ENCODE peak calls at places on chromosomes 5 and 9, in four cellular contexts. S is cardiac fibroblast, N is spleen, I is psoas muscle. V is an unnamed sample.

GRCh38 chr9:76691761-76692313 is 72.4 kb upstream of the PCA3 start:
- DNase-seq in S (no peak), I (no peak), N (no peak), V (no peak)

GRCh38 chr5:54616031-54616430 is 98.5 kb downstream of the SNX18 start:
- DNase-seq in I (no peak), S (peak; percentile 81), N (no peak), V (peak; percentile 81)

GRCh38 chr5:143206194-143207053 is 197.1 kb downstream of the NR3C1 start:
- DNase-seq in I (no peak), N (no peak), S (no peak), V (no peak)

GRCh38 chr9:99109522-99109921 is 4.6 kb downstream of the TGFBR1 start:
- DNase-seq in S (peak; percentile 68), I (no peak), N (no peak), V (peak; percentile 85)

GRCh38 chr5:76710991-76711390 is 4.9 kb upstream of the F2R start:
- DNase-seq in N (no peak), I (no peak), S (no peak), V (peak; percentile 39)

GRCh38 chr9:91549177-91549576 is 125.5 kb upstream of the NFIL3 start:
- DNase-seq in N (no peak), I (no peak), S (no peak), V (no peak)

GRCh38 chr9:32350682-32351081 is 33.8 kb upstream of the ACO1 start:
- DNase-seq in I (no peak), S (peak; percentile 50), N (no peak), V (peak; percentile 28)

GRCh38 chr5:26872337-26872736 is 166.0 kb downstream of the CDH9 start:
- DNase-seq in I (no peak), N (no peak), S (no peak), V (no peak)

GRCh38 chr9:75148551-75148950 is 60.2 kb downstream of the OSTF1 start:
- DNase-seq in I (no peak), S (peak; percentile 91), N (no peak), V (peak; percentile 75)

GRCh38 chr5:22567983-22568382 is 285.2 kb downstream of the CDH12 start:
- DNase-seq in S (no peak), I (no peak), N (no peak), V (no peak)

GRCh38 chr5:129749101-129749500 is 1.2 kb downstream of the MINAR2 start:
- DNase-seq in I (no peak), N (no peak), S (no peak), V (peak; percentile 46)

GRCh38 chr5:139649082-139649991 is 1.2 kb downstream of the CXXC5 start:
- DNase-seq in S (peak; percentile 38), N (peak; percentile 88), I (no peak), V (no peak)

GRCh38 chr9:115850548-115851304 is 302.9 kb upstream of the PAPPA start:
- DNase-seq in I (no peak), S (peak; percentile 79), N (no peak), V (peak; percentile 94)

GRCh38 chr9:79578891-79579290 is 7.1 kb downstream of the TLE4 start:
- DNase-seq in I (no peak), N (no peak), S (peak; percentile 81), V (peak; percentile 27)

GRCh38 chr5:124707516-124707915 is 38.9 kb downstream of the ZNF608 start:
- DNase-seq in I (no peak), S (no peak), N (no peak), V (no peak)

GRCh38 chr9:599933-600461 is 241.5 kb upstream of the DMRT1 start:
- DNase-seq in I (no peak), N (no peak), S (no peak), V (no peak)

GRCh38 chr5:113062869-113063508 is 86.4 kb downstream of the DCP2 start:
- DNase-seq in N (no peak), I (no peak), S (no peak), V (no peak)

GRCh38 chr5:161431963-161432362 is 114.6 kb downstream of the GABRB2 start:
- DNase-seq in S (no peak), N (no peak), I (no peak), V (no peak)

GRCh38 chr5:142611154-142611553 is 74.7 kb downstream of the FGF1 start:
- DNase-seq in S (peak; percentile 79), I (peak; percentile 62), N (no peak), V (peak; percentile 75)

GRCh38 chr5:16681761-16682335 is 65.1 kb upstream of the RETREG1 start:
- DNase-seq in I (no peak), S (no peak), N (no peak), V (no peak)

GRCh38 chr9:129946596-129946995 is 96.4 kb downstream of the FNBP1 start:
- DNase-seq in N (no peak), I (no peak), S (no peak), V (no peak)

GRCh38 chr9:121823451-121824169 is 172.2 kb downstream of the DAB2IP start:
- DNase-seq in S (no peak), I (no peak), N (no peak), V (no peak)

GRCh38 chr5:142874537-142874936 is 104.4 kb downstream of the ARHGAP26 start:
- DNase-seq in I (peak; percentile 76), S (peak; percentile 82), N (peak; percentile 80), V (peak; percentile 77)

GRCh38 chr9:86494644-86495081 is 140.5 kb upstream of the TUT7 start:
- DNase-seq in N (no peak), I (no peak), S (peak; percentile 89), V (peak; percentile 85)

GRCh38 chr9:3656224-3656623 is 130.4 kb upstream of the RFX3 start:
- DNase-seq in I (no peak), S (no peak), N (no peak), V (no peak)

GRCh38 chr5:134603059-134603458 is 29.6 kb downstream of the SAR1B start:
- DNase-seq in N (no peak), S (peak; percentile 61), I (no peak), V (peak; percentile 67)

GRCh38 chr9:121783126-121783522 is 131.7 kb downstream of the DAB2IP start:
- DNase-seq in N (no peak), I (no peak), S (no peak), V (no peak)

GRCh38 chr9:114314881-114315722 is 7.8 kb upstream of the ORM1 start:
- DNase-seq in I (no peak), S (peak; percentile 20), N (peak; percentile 52), V (peak; percentile 14)

GRCh38 chr5:31033295-31033694 is 160.2 kb upstream of the CDH6 start:
- DNase-seq in S (peak; percentile 2), N (no peak), I (no peak), V (no peak)

GRCh38 chr5:14447958-14448881 is 133.4 kb upstream of the OTULINL start:
- DNase-seq in N (no peak), I (no peak), S (peak; percentile 71), V (peak; percentile 75)

GRCh38 chr9:68619056-68619455 is 78.4 kb upstream of the TMEM252 start:
- DNase-seq in I (no peak), S (no peak), N (no peak), V (no peak)

GRCh38 chr5:118698774-118699173 is 289.6 kb downstream of the DTWD2 start:
- DNase-seq in N (no peak), S (no peak), I (no peak), V (no peak)

GRCh38 chr5:39019231-39019630 is 55.0 kb downstream of the RICTOR start:
- DNase-seq in I (no peak), S (no peak), N (no peak), V (no peak)

GRCh38 chr5:149062371-149063016 is 368 bp downstream of the SH3TC2 start:
- DNase-seq in N (no peak), I (no peak), S (peak; percentile 91), V (peak; percentile 85)

GRCh38 chr5:72452515-72453259 is 54.5 kb downstream of the ZNF366 start:
- DNase-seq in N (no peak), I (peak; percentile 69), S (peak; percentile 95), V (peak; percentile 92)

GRCh38 chr5:18745988-18746615 is 1111.8 kb downstream of the TAF11L14 start:
- DNase-seq in S (peak; percentile 18), I (no peak), N (peak; percentile 72), V (peak; percentile 27)

GRCh38 chr9:135088979-135089847 is 1.7 kb downstream of the OLFM1 start:
- DNase-seq in I (no peak), S (no peak), N (no peak), V (no peak)

GRCh38 chr5:145681686-145682085 is 153.5 kb downstream of the PRELID2 start:
- DNase-seq in S (peak; percentile 85), I (no peak), N (no peak), V (peak; percentile 78)

GRCh38 chr9:132881826-132882225 is 3.1 kb downstream of the SPACA9 start:
- DNase-seq in I (no peak), S (no peak), N (peak; percentile 69), V (no peak)

DNA sequence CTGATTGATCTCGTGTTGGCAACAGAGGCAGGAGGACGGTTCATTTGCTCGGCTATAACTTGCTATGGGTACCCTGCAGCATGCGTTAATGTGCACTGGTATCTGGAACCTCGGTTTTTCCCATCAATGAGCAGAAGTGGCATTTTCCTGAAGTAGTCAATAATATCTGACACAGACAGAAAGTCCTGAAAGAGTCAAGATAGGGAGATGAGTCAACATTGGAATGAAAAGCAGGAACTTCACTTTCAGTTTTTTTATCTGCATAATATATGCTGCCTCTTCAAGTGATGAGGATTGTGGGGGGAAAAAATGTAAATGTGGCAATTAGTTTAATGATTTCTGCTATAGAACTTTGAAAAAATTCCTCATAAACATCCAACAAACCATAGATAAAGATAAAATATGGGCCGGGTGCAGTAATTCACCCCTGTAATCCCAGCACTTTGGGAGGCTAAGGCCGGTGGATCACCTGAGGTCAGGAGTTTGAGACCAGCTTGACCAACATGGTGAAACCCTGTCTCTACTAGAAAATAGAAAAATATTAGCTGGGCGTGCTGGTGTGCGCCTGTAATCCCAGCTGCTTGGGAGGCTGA is 15.9 kb downstream of the C5orf58 start:
- DNase-seq in S (no peak), N (no peak), I (no peak), V (no peak)
- H3K4me3 ChIP-seq in S (no peak overlapping the region), N (no peak overlapping the region), I (no peak overlapping the region), V (no peak overlapping the region)

GRCh38 chr9:93107151-93107824 is 11.3 kb downstream of the CARD19 start:
- DNase-seq in N (peak; percentile 60), I (no peak), S (no peak), V (no peak)
- TF ChIP-seq CTCF in N (no peak), I (no peak), S (no peak), V (no peak)

DNA sequence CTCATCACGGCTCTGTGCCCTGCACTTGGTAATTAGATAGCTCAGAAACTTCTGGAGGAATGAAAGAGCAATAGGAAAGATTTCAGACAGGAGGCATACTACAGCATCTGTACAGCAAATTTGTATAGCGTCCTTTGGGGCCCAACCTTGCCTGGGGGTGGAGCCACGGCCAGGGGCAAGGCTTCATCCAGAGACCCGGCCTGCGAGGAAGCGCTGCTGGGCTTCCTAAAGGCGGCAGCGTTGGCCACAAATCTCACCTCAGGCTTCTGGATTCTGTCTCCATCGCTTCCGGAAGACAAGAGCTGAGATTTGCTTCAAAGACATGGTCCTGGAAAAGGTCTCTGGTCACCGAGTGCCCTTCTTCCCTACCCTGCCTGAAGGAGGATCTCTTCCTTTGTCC is 12.2 kb upstream of the SPATA31D1 start:
- DNase-seq in I (no peak), N (no peak), S (no peak), V (no peak)
- H3K4me3 ChIP-seq in I (no peak overlapping the region), N (no peak overlapping the region), S (no peak overlapping the region), V (no peak overlapping the region)

GRCh38 chr9:112921549-112921948 is 30.9 kb upstream of the SLC46A2 start:
- DNase-seq in N (no peak), S (peak; percentile 72), I (no peak), V (peak; percentile 73)
- TF ChIP-seq CTCF in N (peak; percentile 35), S (peak; percentile 67), I (peak; percentile 20), V (peak; percentile 77)